ENCODE peak calls at places on chromosomes 6 and 20, in seven cellular contexts. B is ovary, R is cardiac fibroblast, J is dorsolateral prefrontal cortex, F is fibroblast of pulmonary artery, C is breast epithelium, Q is esophagus muscularis mucosa. M is an unnamed sample.

GRCh38 chr6:26330835-26331808 is 33.9 kb upstream of the BTN3A2 start:
- DNase-seq in R (peak; percentile 82), J (no peak), B (no peak), F (no peak), C (no peak), Q (no peak), M (peak; percentile 37)

GRCh38 chr6:115071962-115072361 is 729.1 kb upstream of the HS3ST5 start:
- DNase-seq in R (peak; percentile 2), J (no peak), F (no peak), B (no peak), C (no peak), Q (no peak), M (no peak)

GRCh38 chr20:14481863-14482262 is 144.5 kb upstream of the FLRT3 start:
- DNase-seq in F (peak; percentile 78), B (no peak), Q (no peak), R (peak; percentile 73), C (no peak), J (no peak), M (peak; percentile 90)

GRCh38 chr6:7252390-7252789 is 60.6 kb downstream of the SSR1 start:
- DNase-seq in B (no peak), F (no peak), C (no peak), J (peak; percentile 11), Q (no peak), R (no peak), M (no peak)

GRCh38 chr6:24524801-24525200 is 30.0 kb downstream of the ALDH5A1 start:
- DNase-seq in J (no peak), C (no peak), R (peak; percentile 68), Q (no peak), F (peak; percentile 64), B (no peak), M (peak; percentile 51)

GRCh38 chr6:7431594-7432390 is 42.2 kb downstream of the RIOK1 start:
- DNase-seq in Q (no peak), F (peak; percentile 30), J (no peak), R (no peak), B (no peak), C (no peak), M (peak; percentile 31)

GRCh38 chr6:46090115-46091079 is 39.4 kb upstream of the ENPP4 start:
- DNase-seq in B (peak; percentile 38), F (peak; percentile 59), R (peak; percentile 68), J (peak; percentile 59), C (peak; percentile 55), Q (no peak), M (peak; percentile 63)

GRCh38 chr6:45614488-45615285 is 237.0 kb upstream of the SUPT3H start:
- DNase-seq in Q (peak; percentile 1), F (peak; percentile 13), J (no peak), B (no peak), R (peak; percentile 58), C (no peak), M (no peak)

GRCh38 chr20:12989586-12989985 is 19.2 kb upstream of the SPTLC3 start:
- DNase-seq in F (no peak), R (no peak), J (no peak), B (no peak), C (no peak), Q (no peak), M (no peak)

GRCh38 chr20:32456869-32457421 is 98.8 kb downstream of the ASXL1 start:
- DNase-seq in R (peak; percentile 43), F (peak; percentile 53), Q (no peak), C (no peak), J (peak; percentile 50), B (peak; percentile 77), M (no peak)

GRCh38 chr6:142927904-142928303 is 17.1 kb downstream of the HIVEP2 start:
- DNase-seq in B (no peak), C (no peak), F (peak; percentile 45), J (no peak), R (peak; percentile 49), Q (no peak), M (peak; percentile 19)

GRCh38 chr6:56955171-56956155 is 556 bp downstream of the BEND6 start:
- DNase-seq in J (peak; percentile 75), B (peak; percentile 88), R (peak; percentile 94), Q (no peak), F (peak; percentile 94), C (peak; percentile 69), M (peak; percentile 89)

GRCh38 chr6:126804255-126805064 is 314.0 kb upstream of the RSPO3 start:
- DNase-seq in B (no peak), R (peak; percentile 77), Q (no peak), J (no peak), C (no peak), F (peak; percentile 74), M (peak; percentile 78)

GRCh38 chr6:32183030-32183429 is 1.0 kb downstream of the AGER start:
- DNase-seq in C (no peak), F (no peak), J (no peak), B (no peak), Q (no peak), R (no peak), M (no peak)

GRCh38 chr20:57378107-57378506 is 13.1 kb upstream of the RBM38 start:
- DNase-seq in J (no peak), R (no peak), Q (no peak), F (no peak), C (no peak), B (no peak), M (no peak)

GRCh38 chr6:39666706-39667489 is 58.3 kb downstream of the KIF6 start:
- DNase-seq in B (no peak), R (no peak), Q (no peak), C (no peak), J (no peak), F (no peak), M (no peak)
- H3K4me3 ChIP-seq in B (no peak overlapping the region), R (no peak overlapping the region), Q (no peak overlapping the region), C (no peak overlapping the region), J (no peak overlapping the region), F (no peak overlapping the region), M (no peak overlapping the region)

GRCh38 chr6:192313-192664 is 100.0 kb upstream of the DUSP22 start:
- DNase-seq in R (no peak), Q (no peak), C (no peak), B (no peak), F (no peak), J (no peak), M (no peak)

GRCh38 chr6:189676-190075 is 102.6 kb upstream of the DUSP22 start:
- DNase-seq in J (no peak), C (no peak), F (no peak), R (no peak), B (no peak), Q (no peak), M (no peak)

GRCh38 chr6:188821-189655 is 103.2 kb upstream of the DUSP22 start:
- DNase-seq in B (peak; percentile 78), R (peak; percentile 83), C (peak; percentile 71), F (peak; percentile 82), Q (no peak), J (peak; percentile 70), M (peak; percentile 86)

GRCh38 chr6:191487-192312 is 100.6 kb upstream of the DUSP22 start:
- DNase-seq in Q (no peak), J (no peak), B (no peak), R (no peak), C (no peak), F (no peak), M (no peak)

DNA sequence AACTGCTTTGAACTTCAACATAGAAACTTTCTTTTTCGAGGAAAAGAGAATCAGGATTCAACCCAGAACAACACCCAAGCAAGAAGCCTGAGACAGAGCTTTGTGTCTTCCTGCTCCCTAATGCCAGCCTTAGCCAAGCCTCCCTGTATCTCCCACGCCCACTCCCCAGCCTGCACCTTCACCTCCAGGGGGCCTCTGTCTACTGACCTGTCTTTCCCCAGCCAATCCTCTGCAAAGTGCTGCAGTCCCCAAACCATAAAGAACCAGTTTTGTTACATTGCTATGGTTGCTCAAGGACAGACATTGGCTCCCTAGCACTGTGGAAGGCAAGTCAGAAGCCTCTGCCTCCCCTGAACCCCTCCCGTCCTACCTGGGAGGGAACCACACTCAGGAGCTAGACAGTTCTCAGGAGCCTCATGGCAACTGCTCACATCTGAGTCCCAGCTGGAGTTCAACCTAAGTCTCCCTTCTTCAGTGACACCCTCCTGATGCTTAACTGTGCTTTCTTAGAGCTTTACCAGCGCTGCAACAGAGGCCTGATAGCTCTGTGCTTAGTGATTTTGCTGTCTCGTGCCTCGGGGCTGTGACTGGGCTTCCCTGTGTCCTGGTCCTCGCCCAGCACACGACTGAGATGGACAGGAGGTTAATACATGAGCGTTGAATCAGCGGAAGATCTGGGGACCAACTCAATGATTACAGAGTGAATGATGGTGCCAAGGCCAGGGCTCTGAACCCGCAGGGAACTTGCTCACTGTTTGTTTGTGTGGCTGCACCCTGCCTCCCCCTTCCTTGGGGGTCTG is 101.5 kb upstream of the DUSP22 start:
- DNase-seq in R (no peak), B (no peak), J (no peak), Q (no peak), C (no peak), F (no peak), M (no peak)
- TF ChIP-seq CTCF in R (no peak), B (no peak), J (no peak), Q (no peak), C (no peak), F (no peak), M (no peak)

DNA sequence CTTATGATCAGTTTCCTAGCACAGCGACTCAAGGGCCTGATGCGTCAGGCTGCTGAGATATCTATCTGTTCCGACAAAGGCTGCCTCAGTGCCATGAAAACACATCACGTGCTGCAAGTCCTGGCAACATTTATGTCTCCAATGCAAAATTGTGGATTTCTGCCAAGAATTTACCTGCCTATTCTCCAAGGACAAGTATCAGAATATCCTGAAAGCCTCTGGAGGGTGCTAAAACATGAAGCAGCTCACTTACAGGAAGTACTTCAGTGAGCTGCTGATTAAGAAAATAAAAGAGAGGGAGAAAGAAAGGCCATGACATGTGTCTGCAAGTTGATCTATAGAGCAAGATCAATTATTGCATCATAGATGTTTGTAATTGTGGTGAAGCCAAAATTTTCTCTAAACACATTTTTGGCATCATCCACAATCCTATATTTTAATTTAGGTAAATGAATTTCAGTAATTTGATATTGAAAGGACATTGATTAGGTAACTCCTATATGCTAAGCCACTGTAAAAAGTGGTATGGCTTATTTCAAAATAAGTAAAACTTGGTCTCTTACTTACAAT is 25.8 kb upstream of the TPBG start:
- DNase-seq in C (no peak), R (no peak), J (no peak), B (no peak), Q (no peak), F (no peak), M (no peak)
- H3K4me3 ChIP-seq in C (no peak overlapping the region), R (no peak overlapping the region), J (no peak overlapping the region), B (no peak overlapping the region), Q (no peak overlapping the region), F (no peak overlapping the region), M (no peak overlapping the region)

DNA sequence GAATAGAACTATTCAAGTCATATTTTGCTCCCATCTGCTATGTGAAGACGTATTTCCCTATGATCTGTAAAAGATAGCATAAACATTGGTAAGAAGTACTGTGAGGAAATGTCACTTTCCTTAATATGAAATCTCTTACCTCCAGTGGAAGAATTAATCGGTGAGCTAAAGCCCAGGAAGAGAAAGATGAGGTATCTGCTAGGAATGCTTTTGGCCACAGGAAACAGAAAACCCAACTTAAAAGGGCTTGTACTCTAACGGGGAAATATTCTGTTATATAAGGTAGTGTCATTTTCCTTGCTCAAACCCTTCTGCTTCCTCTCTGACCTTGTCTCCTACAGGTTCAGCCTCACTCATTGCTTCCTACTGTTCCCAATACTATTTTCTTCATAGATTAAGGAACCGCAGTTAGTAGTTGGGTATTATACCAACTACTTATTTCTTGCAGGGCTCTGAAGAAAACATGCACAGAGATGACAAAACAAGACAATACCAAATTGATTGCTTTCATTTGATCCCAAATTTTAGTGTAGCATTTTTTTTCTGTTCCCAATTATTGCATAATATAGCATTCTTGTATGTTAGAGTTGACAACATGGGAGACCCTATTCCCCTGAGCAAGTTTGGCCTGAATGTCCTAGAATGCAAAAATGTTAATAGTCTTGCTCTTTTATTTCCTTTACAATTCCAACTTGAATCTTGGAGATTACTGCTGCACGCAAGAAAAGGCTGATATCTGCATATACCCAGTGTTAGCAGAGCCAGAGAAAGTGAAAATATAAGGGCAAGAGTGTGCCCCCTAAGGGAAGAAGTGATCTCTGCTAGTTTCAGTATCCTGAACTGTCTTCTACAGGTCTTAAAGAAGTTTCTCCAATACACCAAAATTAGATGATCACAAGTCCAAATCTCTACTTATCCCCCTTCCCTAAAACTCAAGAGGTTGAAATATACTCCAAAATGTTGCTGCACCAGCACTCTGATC is 65.3 kb downstream of the AFG1L start:
- DNase-seq in F (no peak), R (peak; percentile 16), J (no peak), C (no peak), B (no peak), Q (no peak), M (no peak)
- TF ChIP-seq CTCF in F (peak; percentile 13), R (peak; percentile 22), J (no peak), C (no peak), B (no peak), Q (no peak), M (no peak)

M was measured in fibroblast of the aortic adventitia.